ENCODE peak calls at places on chromosome 20, in nine cellular contexts. K is spleen, G is Peyer's patch, E is breast epithelium, X is thyroid gland, B is adrenal gland, Z is right lobe of liver, D is sigmoid colon, V is IMR-90. H is an unnamed sample. For H3K27me3, the result is how much of the 10 kb centered on the place peaks cover.

GRCh38 chr20:17518339-17519052 is 12.7 kb downstream of the BFSP1 start:
- DNase-seq in X (no peak), D (peak), K (no peak), E (no peak), B (peak), G (no peak), V (no peak), Z (no peak), H (peak)

GRCh38 chr20:55269913-55270312 is 735.4 kb downstream of the CBLN4 start:
- DNase-seq in D (no peak), K (no peak), B (no peak), E (no peak), X (no peak), Z (no peak), V (no peak), G (no peak), H (no peak)

GRCh38 chr20:62707981-62708521 is 585 bp upstream of the NTSR1 start:
- DNase-seq in Z (peak), B (no peak), V (no peak), E (no peak), G (no peak), D (no peak), K (no peak), X (no peak), H (no peak)

GRCh38 chr20:63963784-63964301 is 5.9 kb downstream of the ZNF512B start:
- DNase-seq in X (no peak), D (peak), K (peak), G (no peak), V (no peak), E (no peak), B (no peak), Z (no peak), H (no peak)

GRCh38 chr20:1335961-1336698 is 7.2 kb upstream of the SDCBP2 start:
- DNase-seq in B (no peak), X (peak), E (no peak), K (peak), D (peak), G (peak), Z (no peak), V (no peak), H (no peak)

GRCh38 chr20:53692465-53693067 is 98.9 kb upstream of the ZNF217 start:
- DNase-seq in X (no peak), Z (no peak), E (no peak), D (peak), G (no peak), B (no peak), K (peak), V (peak), H (no peak)

GRCh38 chr20:22684072-22684762 is 99.8 kb upstream of the FOXA2 start:
- DNase-seq in D (no peak), B (peak), V (peak), K (no peak), G (peak), E (peak), Z (no peak), X (peak), H (peak)

GRCh38 chr20:2234788-2235187 is 61.0 kb upstream of the TGM3 start:
- DNase-seq in B (no peak), G (no peak), X (no peak), Z (no peak), V (no peak), E (no peak), K (no peak), D (no peak), H (no peak)

GRCh38 chr20:24590193-24590982 is 121.0 kb downstream of the SYNDIG1 start:
- DNase-seq in V (no peak), Z (no peak), G (no peak), X (no peak), E (no peak), D (no peak), B (no peak), K (no peak), H (no peak)

GRCh38 chr20:19207541-19207940 is 4.9 kb upstream of the SLC24A3 start:
- DNase-seq in V (no peak), G (no peak), X (no peak), K (no peak), B (no peak), Z (no peak), D (no peak), E (no peak), H (no peak)

GRCh38 chr20:32909896-32910571 is 51.3 kb downstream of the EFCAB8 start:
- DNase-seq in Z (no peak), G (no peak), V (no peak), E (no peak), D (peak), X (no peak), B (no peak), K (peak), H (no peak)

GRCh38 chr20:34916774-34917354 is 38.7 kb downstream of the GSS start:
- DNase-seq in D (no peak), X (no peak), B (no peak), Z (no peak), K (no peak), V (no peak), G (peak), E (no peak), H (no peak)
- TF ChIP-seq POLR2A in D (no peak), X (no peak), B (no peak), Z (no peak), K (no peak), V (no peak), G (peak), E (no peak), H (no peak)

DNA sequence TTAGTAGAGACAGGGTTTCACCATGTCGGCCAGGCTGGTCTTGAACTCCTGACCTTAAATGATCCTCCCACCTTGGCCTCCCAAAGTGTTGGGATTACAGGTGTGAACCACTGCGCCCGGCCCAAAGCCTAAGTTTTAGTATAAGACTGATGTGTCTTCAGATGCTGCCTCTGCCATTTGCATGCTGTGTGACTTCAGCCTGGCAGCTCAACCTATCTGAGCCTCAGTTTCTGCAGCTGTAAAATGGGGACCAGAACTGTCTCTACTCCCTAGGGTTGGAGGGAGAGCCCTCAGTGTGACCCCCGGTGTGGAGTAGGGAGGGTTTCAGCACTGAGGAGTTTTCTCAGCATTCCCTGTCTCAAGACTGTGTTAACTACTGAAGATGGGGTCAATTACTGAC is 64.6 kb downstream of the PHACTR3 start:
- DNase-seq in D (no peak), G (no peak), X (no peak), B (no peak), V (no peak), Z (no peak), K (no peak), E (no peak), H (no peak)
- H3K27me3 ChIP-seq in D (under half), G (under half), X (under half), B (under half), V (under half), Z (under half), K (under half), E (under half), H (under half)

GRCh38 chr20:37178839-37179670 is at the start of the genes MROH8 and RPN2:
- DNase-seq in D (peak), Z (peak), K (peak), X (peak), B (peak), G (peak), V (peak), E (peak), H (peak)
- TF ChIP-seq POLR2A in D (peak), Z (peak), K (peak), X (peak), B (peak), G (peak), V (no peak), E (no peak), H (peak)

DNA sequence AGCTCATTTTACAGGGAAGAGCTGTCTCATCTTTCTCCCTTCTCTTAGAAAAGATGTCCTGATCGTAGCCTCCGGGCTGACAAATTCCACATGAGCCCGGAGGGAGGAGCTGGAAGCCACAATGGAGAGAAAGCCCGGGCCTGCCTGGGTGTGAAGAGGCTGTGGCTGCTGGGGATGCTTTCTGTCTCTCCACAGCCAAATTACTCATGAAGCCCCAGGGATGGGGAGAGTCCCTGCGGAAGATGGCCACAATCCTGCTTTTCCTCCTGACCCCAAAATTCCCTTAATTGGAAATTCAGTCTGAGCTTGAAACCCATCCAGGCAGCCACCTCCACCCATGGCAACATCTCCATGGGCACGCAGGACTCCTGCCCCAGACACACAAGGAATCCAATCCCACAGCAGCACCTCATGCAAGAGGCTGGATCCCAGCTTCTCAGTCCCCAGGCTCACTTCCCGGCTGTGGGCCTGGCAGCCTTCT is 32.4 kb downstream of the JPH2 start:
- DNase-seq in E (peak), G (no peak), Z (no peak), B (no peak), D (peak), K (no peak), V (no peak), X (no peak), H (no peak)
- H3K27me3 ChIP-seq in E (under half), G (under half), Z (under half), B (under half), D (under half), K (under half), V (under half), X (under half), H (under half)

GRCh38 chr20:37501940-37502339 is 19.1 kb upstream of the NNAT start:
- DNase-seq in B (no peak), G (no peak), Z (no peak), E (no peak), D (peak), X (no peak), K (no peak), V (no peak), H (no peak)

GRCh38 chr20:37504404-37505096 is 16.5 kb upstream of the NNAT start:
- DNase-seq in D (peak), V (peak), E (no peak), Z (no peak), B (no peak), K (no peak), X (no peak), G (no peak), H (no peak)

GRCh38 chr20:37502654-37503053 is 18.4 kb upstream of the NNAT start:
- DNase-seq in G (no peak), B (no peak), V (no peak), K (no peak), E (no peak), D (peak), Z (no peak), X (no peak), H (no peak)

GRCh38 chr20:37505263-37506165 is 15.5 kb upstream of the NNAT start:
- DNase-seq in V (no peak), X (peak), Z (peak), G (no peak), K (no peak), E (no peak), D (peak), B (no peak), H (no peak)

DNA sequence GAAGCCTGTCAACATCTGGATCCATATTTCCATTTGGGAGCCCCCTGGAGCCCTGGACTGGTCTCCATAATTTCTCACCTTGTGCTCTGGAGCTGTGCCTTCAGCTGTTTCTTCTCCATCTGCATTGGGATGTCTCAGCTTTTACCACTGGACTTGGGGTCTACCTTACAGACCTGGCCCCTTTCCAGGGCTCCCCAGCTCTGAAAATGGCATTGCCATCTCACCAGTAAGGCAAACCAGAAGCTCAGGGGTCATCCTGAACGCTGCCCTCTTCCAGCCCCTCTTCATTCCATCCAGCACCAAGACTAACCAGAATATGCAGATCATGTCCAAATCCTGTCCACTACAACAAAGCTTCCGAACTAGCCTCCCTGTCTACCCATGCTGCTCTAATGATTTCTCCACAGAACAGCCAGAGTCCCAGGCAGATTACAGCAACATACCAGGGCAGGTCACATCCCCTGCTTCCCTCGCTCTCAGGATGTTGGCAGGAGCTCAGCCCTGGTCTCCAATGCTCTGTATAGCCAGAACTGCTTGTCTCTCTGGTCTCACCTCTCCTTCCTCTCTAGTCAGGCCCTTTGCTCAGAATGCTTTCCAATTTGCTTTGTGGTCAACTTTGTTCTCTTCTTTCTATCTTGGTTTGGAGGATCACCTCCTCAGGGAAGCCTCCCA is 17.7 kb upstream of the NNAT start:
- DNase-seq in V (no peak), E (no peak), Z (no peak), K (no peak), G (no peak), X (no peak), B (no peak), D (peak), H (no peak)
- TF ChIP-seq POLR2A in V (no peak), E (no peak), Z (no peak), K (no peak), G (no peak), X (no peak), B (no peak), D (no peak), H (no peak)

GRCh38 chr20:46235086-46235485 is 73.2 kb downstream of the CDH22 start:
- DNase-seq in Z (no peak), X (no peak), G (no peak), D (no peak), V (no peak), B (no peak), K (no peak), E (no peak), H (no peak)
- H3K27me3 ChIP-seq in Z (under half), X (under half), G (under half), D (under half), V (under half), B (under half), K (under half), E (under half), H (under half)

DNA sequence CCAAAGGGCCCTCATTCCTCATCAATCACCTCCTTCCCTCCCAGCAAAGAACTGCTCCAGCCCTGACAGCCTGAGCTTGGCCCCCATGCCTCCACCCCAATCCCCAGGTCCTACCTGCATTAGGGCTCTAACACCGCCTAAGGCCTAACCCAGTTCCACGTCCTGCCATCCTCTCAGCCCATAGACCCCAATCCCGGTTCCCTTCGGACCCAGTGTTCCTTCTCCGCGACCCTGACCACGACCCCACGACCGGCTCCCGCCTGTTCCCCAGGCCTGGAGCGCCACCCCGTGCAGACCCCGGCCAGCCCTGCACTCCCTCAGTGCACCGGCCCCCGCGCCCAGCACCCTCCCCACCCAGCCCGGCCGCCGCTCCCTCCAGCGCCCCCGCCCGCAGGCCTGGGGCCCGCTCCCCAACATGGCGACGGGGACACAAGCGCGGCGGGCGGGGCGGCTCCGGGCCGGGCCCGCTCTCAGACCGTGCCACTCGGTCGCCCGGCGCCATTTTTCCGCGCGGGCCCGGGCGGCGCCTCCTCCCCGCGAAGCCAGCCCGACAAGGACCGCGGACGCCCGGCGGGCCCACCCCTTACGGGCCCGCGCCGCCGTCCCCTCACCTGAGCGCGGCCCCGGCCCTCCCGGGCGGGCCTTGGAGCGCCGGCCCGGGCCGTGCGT is 456 bp downstream of the NCOA6 start:
- DNase-seq in D (peak), B (peak), V (peak), K (peak), G (peak), Z (peak), E (peak), X (peak), H (peak)
- TF ChIP-seq POLR2A in D (no peak), B (peak), V (peak), K (no peak), G (peak), Z (peak), E (no peak), X (no peak), H (no peak)

DNA sequence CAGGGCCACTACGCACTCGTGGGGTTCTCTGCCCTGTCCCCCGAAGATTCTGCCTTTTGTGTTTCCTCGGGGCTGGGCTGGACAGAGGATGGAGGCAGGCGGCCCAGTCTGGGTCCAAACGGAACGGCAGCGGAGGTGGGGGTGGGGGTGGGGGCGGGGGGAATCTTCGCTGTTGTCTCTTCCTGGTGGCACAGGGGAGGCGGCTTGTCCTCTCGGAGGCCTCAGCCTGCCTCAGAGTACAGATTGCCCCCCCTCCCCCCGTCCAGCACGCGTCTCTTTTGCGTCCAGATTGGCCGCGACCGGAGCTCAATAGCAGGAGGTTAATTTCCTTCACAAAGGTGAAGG is 1.4 kb upstream of the INSM1 start:
- DNase-seq in X (no peak), E (no peak), V (no peak), K (no peak), G (no peak), Z (no peak), D (no peak), B (no peak), H (no peak)
- H3K27me3 ChIP-seq in X (under half), E (half or more), V (half or more), K (half or more), G (under half), Z (half or more), D (half or more), B (half or more), H (under half)

GRCh38 chr20:40617594-40617993 is 71.4 kb downstream of the MAFB start:
- DNase-seq in Z (no peak), K (no peak), D (no peak), B (no peak), E (no peak), X (no peak), V (no peak), G (no peak), H (no peak)

GRCh38 chr20:40607927-40608326 is 81.1 kb downstream of the MAFB start:
- DNase-seq in V (no peak), X (no peak), Z (no peak), D (no peak), E (no peak), B (no peak), G (no peak), K (no peak), H (no peak)

GRCh38 chr20:40612247-40612646 is 76.8 kb downstream of the MAFB start:
- DNase-seq in E (no peak), B (no peak), G (no peak), Z (no peak), D (no peak), V (no peak), X (no peak), K (no peak), H (no peak)

GRCh38 chr20:40612837-40613236 is 76.2 kb downstream of the MAFB start:
- DNase-seq in G (no peak), E (no peak), K (no peak), V (no peak), Z (no peak), D (no peak), X (no peak), B (no peak), H (no peak)
- TF ChIP-seq POLR2A in G (no peak), E (no peak), K (no peak), V (no peak), Z (no peak), D (no peak), X (no peak), B (no peak), H (no peak)